ENCODE peak calls at places on chromosomes 13 and 19, in eight cellular contexts. One of them, this sample, is unnamed.

GRCh38 chr19:2342656-2343288 is 14.3 kb downstream of the SPPL2B start:
- DNase-seq in NCI-H774: no peak
- DNase-seq in stimulated activated CD8-positive, alpha-beta memory T cell treated with anti-CD3 and anti-CD28 coated beads, Interleukin-15, amount 100 ng/mL, for 1 hour: no peak
- DNase-seq in activated CD8-positive, alpha-beta memory T cell treated with anti-CD3 and anti-CD28 coated beads, Interleukin-2, amount 50 U/mL, for 4 hours: no peak
- DNase-seq in mucosa of gallbladder: no peak
- DNase-seq in tibial artery: no peak
- DNase-seq in right cardiac atrium: peak; percentile 35
- DNase-seq in PC-9: no peak
- DNase-seq in this sample: no peak

GRCh38 chr19:38617764-38618589 is at the start of gene MAP4K1:
- DNase-seq in PC-9: no peak
- DNase-seq in NCI-H774: no peak
- DNase-seq in right cardiac atrium: peak; percentile 82
- DNase-seq in tibial artery: no peak
- DNase-seq in mucosa of gallbladder: no peak
- DNase-seq in activated CD8-positive, alpha-beta memory T cell treated with anti-CD3 and anti-CD28 coated beads, Interleukin-2, amount 50 U/mL, for 4 hours: peak; percentile 59
- DNase-seq in stimulated activated CD8-positive, alpha-beta memory T cell treated with anti-CD3 and anti-CD28 coated beads, Interleukin-15, amount 100 ng/mL, for 1 hour: peak; percentile 28
- DNase-seq in this sample: peak; percentile 44

GRCh38 chr13:93243375-93244063 is 16.9 kb downstream of the GPC6 start:
- DNase-seq in NCI-H774: no peak
- DNase-seq in PC-9: no peak
- DNase-seq in stimulated activated CD8-positive, alpha-beta memory T cell treated with anti-CD3 and anti-CD28 coated beads, Interleukin-15, amount 100 ng/mL, for 1 hour: no peak
- DNase-seq in mucosa of gallbladder: no peak
- DNase-seq in activated CD8-positive, alpha-beta memory T cell treated with anti-CD3 and anti-CD28 coated beads, Interleukin-2, amount 50 U/mL, for 4 hours: no peak
- DNase-seq in tibial artery: no peak
- DNase-seq in right cardiac atrium: no peak
- DNase-seq in this sample: no peak

GRCh38 chr13:98215508-98215907 is 38.4 kb upstream of the RNF113B start:
- DNase-seq in mucosa of gallbladder: no peak
- DNase-seq in NCI-H774: no peak
- DNase-seq in PC-9: no peak
- DNase-seq in stimulated activated CD8-positive, alpha-beta memory T cell treated with anti-CD3 and anti-CD28 coated beads, Interleukin-15, amount 100 ng/mL, for 1 hour: no peak
- DNase-seq in activated CD8-positive, alpha-beta memory T cell treated with anti-CD3 and anti-CD28 coated beads, Interleukin-2, amount 50 U/mL, for 4 hours: no peak
- DNase-seq in tibial artery: no peak
- DNase-seq in right cardiac atrium: no peak
- DNase-seq in this sample: no peak

GRCh38 chr19:41531438-41532311 is 44.3 kb upstream of the CEACAM21 start:
- DNase-seq in activated CD8-positive, alpha-beta memory T cell treated with anti-CD3 and anti-CD28 coated beads, Interleukin-2, amount 50 U/mL, for 4 hours: peak; percentile 82
- DNase-seq in mucosa of gallbladder: peak; percentile 69
- DNase-seq in right cardiac atrium: peak; percentile 87
- DNase-seq in stimulated activated CD8-positive, alpha-beta memory T cell treated with anti-CD3 and anti-CD28 coated beads, Interleukin-15, amount 100 ng/mL, for 1 hour: peak; percentile 56
- DNase-seq in tibial artery: peak; percentile 74
- DNase-seq in PC-9: no peak
- DNase-seq in NCI-H774: no peak
- DNase-seq in this sample: peak; percentile 57

GRCh38 chr19:4557971-4558941 is 1.2 kb downstream of the SEMA6B start:
- DNase-seq in PC-9: peak; percentile 36
- DNase-seq in tibial artery: no peak
- DNase-seq in NCI-H774: no peak
- DNase-seq in mucosa of gallbladder: no peak
- DNase-seq in stimulated activated CD8-positive, alpha-beta memory T cell treated with anti-CD3 and anti-CD28 coated beads, Interleukin-15, amount 100 ng/mL, for 1 hour: no peak
- DNase-seq in activated CD8-positive, alpha-beta memory T cell treated with anti-CD3 and anti-CD28 coated beads, Interleukin-2, amount 50 U/mL, for 4 hours: peak; percentile 35
- DNase-seq in right cardiac atrium: peak; percentile 77
- DNase-seq in this sample: no peak

GRCh38 chr19:15015946-15016542 is 33.2 kb upstream of the CASP14 start:
- DNase-seq in right cardiac atrium: no peak
- DNase-seq in NCI-H774: no peak
- DNase-seq in stimulated activated CD8-positive, alpha-beta memory T cell treated with anti-CD3 and anti-CD28 coated beads, Interleukin-15, amount 100 ng/mL, for 1 hour: no peak
- DNase-seq in activated CD8-positive, alpha-beta memory T cell treated with anti-CD3 and anti-CD28 coated beads, Interleukin-2, amount 50 U/mL, for 4 hours: no peak
- DNase-seq in tibial artery: no peak
- DNase-seq in PC-9: peak; percentile 19
- DNase-seq in mucosa of gallbladder: no peak
- DNase-seq in this sample: peak; percentile 82

GRCh38 chr13:28579334-28579733 is 79.6 kb upstream of the POMP start:
- DNase-seq in right cardiac atrium: no peak
- DNase-seq in NCI-H774: no peak
- DNase-seq in activated CD8-positive, alpha-beta memory T cell treated with anti-CD3 and anti-CD28 coated beads, Interleukin-2, amount 50 U/mL, for 4 hours: no peak
- DNase-seq in mucosa of gallbladder: no peak
- DNase-seq in PC-9: no peak
- DNase-seq in tibial artery: no peak
- DNase-seq in stimulated activated CD8-positive, alpha-beta memory T cell treated with anti-CD3 and anti-CD28 coated beads, Interleukin-15, amount 100 ng/mL, for 1 hour: no peak
- DNase-seq in this sample: no peak

GRCh38 chr13:51559916-51560315 is 24.3 kb upstream of the WDFY2 start:
- DNase-seq in right cardiac atrium: no peak
- DNase-seq in activated CD8-positive, alpha-beta memory T cell treated with anti-CD3 and anti-CD28 coated beads, Interleukin-2, amount 50 U/mL, for 4 hours: no peak
- DNase-seq in PC-9: no peak
- DNase-seq in stimulated activated CD8-positive, alpha-beta memory T cell treated with anti-CD3 and anti-CD28 coated beads, Interleukin-15, amount 100 ng/mL, for 1 hour: no peak
- DNase-seq in NCI-H774: no peak
- DNase-seq in mucosa of gallbladder: no peak
- DNase-seq in tibial artery: no peak
- DNase-seq in this sample: no peak

GRCh38 chr19:14817052-14817451 is 17.9 kb downstream of the OR7A5 start:
- DNase-seq in NCI-H774: no peak
- DNase-seq in activated CD8-positive, alpha-beta memory T cell treated with anti-CD3 and anti-CD28 coated beads, Interleukin-2, amount 50 U/mL, for 4 hours: no peak
- DNase-seq in PC-9: no peak
- DNase-seq in mucosa of gallbladder: no peak
- DNase-seq in tibial artery: no peak
- DNase-seq in stimulated activated CD8-positive, alpha-beta memory T cell treated with anti-CD3 and anti-CD28 coated beads, Interleukin-15, amount 100 ng/mL, for 1 hour: no peak
- DNase-seq in right cardiac atrium: no peak
- DNase-seq in this sample: no peak

GRCh38 chr13:33058816-33059215 is 42.6 kb downstream of the KL start:
- DNase-seq in NCI-H774: no peak
- DNase-seq in right cardiac atrium: no peak
- DNase-seq in mucosa of gallbladder: no peak
- DNase-seq in tibial artery: no peak
- DNase-seq in stimulated activated CD8-positive, alpha-beta memory T cell treated with anti-CD3 and anti-CD28 coated beads, Interleukin-15, amount 100 ng/mL, for 1 hour: no peak
- DNase-seq in PC-9: no peak
- DNase-seq in activated CD8-positive, alpha-beta memory T cell treated with anti-CD3 and anti-CD28 coated beads, Interleukin-2, amount 50 U/mL, for 4 hours: no peak
- DNase-seq in this sample: no peak

GRCh38 chr13:49124693-49125304 is 95.3 kb upstream of the MLNR start:
- DNase-seq in PC-9: no peak
- DNase-seq in mucosa of gallbladder: no peak
- DNase-seq in right cardiac atrium: no peak
- DNase-seq in tibial artery: no peak
- DNase-seq in NCI-H774: no peak
- DNase-seq in activated CD8-positive, alpha-beta memory T cell treated with anti-CD3 and anti-CD28 coated beads, Interleukin-2, amount 50 U/mL, for 4 hours: no peak
- DNase-seq in stimulated activated CD8-positive, alpha-beta memory T cell treated with anti-CD3 and anti-CD28 coated beads, Interleukin-15, amount 100 ng/mL, for 1 hour: no peak
- DNase-seq in this sample: no peak

GRCh38 chr13:44211286-44211685 is 162.3 kb upstream of the SERP2 start:
- DNase-seq in NCI-H774: no peak
- DNase-seq in activated CD8-positive, alpha-beta memory T cell treated with anti-CD3 and anti-CD28 coated beads, Interleukin-2, amount 50 U/mL, for 4 hours: no peak
- DNase-seq in PC-9: no peak
- DNase-seq in stimulated activated CD8-positive, alpha-beta memory T cell treated with anti-CD3 and anti-CD28 coated beads, Interleukin-15, amount 100 ng/mL, for 1 hour: no peak
- DNase-seq in mucosa of gallbladder: no peak
- DNase-seq in tibial artery: no peak
- DNase-seq in right cardiac atrium: no peak
- DNase-seq in this sample: no peak

GRCh38 chr19:275000-275399 is 16.2 kb downstream of the PLPP2 start:
- DNase-seq in right cardiac atrium: no peak
- DNase-seq in PC-9: no peak
- DNase-seq in stimulated activated CD8-positive, alpha-beta memory T cell treated with anti-CD3 and anti-CD28 coated beads, Interleukin-15, amount 100 ng/mL, for 1 hour: no peak
- DNase-seq in mucosa of gallbladder: no peak
- DNase-seq in NCI-H774: no peak
- DNase-seq in activated CD8-positive, alpha-beta memory T cell treated with anti-CD3 and anti-CD28 coated beads, Interleukin-2, amount 50 U/mL, for 4 hours: no peak
- DNase-seq in tibial artery: no peak
- DNase-seq in this sample: no peak

GRCh38 chr13:35855531-35856019 is 275.6 kb downstream of the DCLK1 start:
- DNase-seq in activated CD8-positive, alpha-beta memory T cell treated with anti-CD3 and anti-CD28 coated beads, Interleukin-2, amount 50 U/mL, for 4 hours: no peak
- DNase-seq in stimulated activated CD8-positive, alpha-beta memory T cell treated with anti-CD3 and anti-CD28 coated beads, Interleukin-15, amount 100 ng/mL, for 1 hour: no peak
- DNase-seq in PC-9: peak; percentile 76
- DNase-seq in tibial artery: no peak
- DNase-seq in NCI-H774: no peak
- DNase-seq in mucosa of gallbladder: peak; percentile 36
- DNase-seq in right cardiac atrium: no peak
- DNase-seq in this sample: no peak

GRCh38 chr13:45592758-45593157 is 22.8 kb downstream of the ERICH6B start:
- DNase-seq in activated CD8-positive, alpha-beta memory T cell treated with anti-CD3 and anti-CD28 coated beads, Interleukin-2, amount 50 U/mL, for 4 hours: no peak
- DNase-seq in NCI-H774: no peak
- DNase-seq in right cardiac atrium: no peak
- DNase-seq in PC-9: no peak
- DNase-seq in stimulated activated CD8-positive, alpha-beta memory T cell treated with anti-CD3 and anti-CD28 coated beads, Interleukin-15, amount 100 ng/mL, for 1 hour: no peak
- DNase-seq in tibial artery: no peak
- DNase-seq in mucosa of gallbladder: no peak
- DNase-seq in this sample: no peak

GRCh38 chr13:36858285-36858684 is 39.3 kb downstream of the RFXAP start:
- DNase-seq in mucosa of gallbladder: no peak
- DNase-seq in tibial artery: no peak
- DNase-seq in right cardiac atrium: no peak
- DNase-seq in activated CD8-positive, alpha-beta memory T cell treated with anti-CD3 and anti-CD28 coated beads, Interleukin-2, amount 50 U/mL, for 4 hours: no peak
- DNase-seq in stimulated activated CD8-positive, alpha-beta memory T cell treated with anti-CD3 and anti-CD28 coated beads, Interleukin-15, amount 100 ng/mL, for 1 hour: no peak
- DNase-seq in NCI-H774: peak; percentile 23
- DNase-seq in PC-9: no peak
- DNase-seq in this sample: peak; percentile 27